ENCODE peak calls at places on chromosomes 3 and 15, in five cellular contexts. N, C, V, A and W are unnamed samples.
A peak's percentile ranks its signal among the peaks of the same experiment; 100 is the strongest.

GRCh38 chr15:40743466-40743865 is 11.6 kb downstream of the RMDN3 start:
- DNase-seq in A (no peak), N (no peak), C (no peak), V (no peak), W (no peak)

GRCh38 chr3:161104561-161105551 is at the start of gene B3GALNT1:
- DNase-seq in V (peak; percentile 50), A (no peak), N (peak; percentile 84), C (peak; percentile 81), W (peak; percentile 75)

GRCh38 chr3:45647148-45647619 is 42.0 kb upstream of the SACM1L start:
- DNase-seq in V (peak; percentile 94), C (peak; percentile 91), A (no peak), N (no peak), W (no peak)

GRCh38 chr3:63324621-63325020 is 46.5 kb downstream of the SYNPR start:
- DNase-seq in A (no peak), V (no peak), N (no peak), C (no peak), W (no peak)

GRCh38 chr15:90412356-90413194 is 24.5 kb downstream of the IQGAP1 start:
- DNase-seq in C (peak; percentile 74), A (peak; percentile 84), V (peak; percentile 67), N (peak; percentile 92), W (no peak)

GRCh38 chr3:47578691-47579632 is at the start of gene CSPG5:
- DNase-seq in A (no peak), N (no peak), C (peak; percentile 60), V (no peak), W (peak; percentile 85)

GRCh38 chr3:155702745-155703581 is 41.9 kb downstream of the PLCH1 start:
- DNase-seq in C (no peak), V (no peak), A (no peak), N (no peak), W (no peak)

GRCh38 chr3:148126962-148127361 is 570.7 kb upstream of the AGTR1 start:
- DNase-seq in V (no peak), N (no peak), C (no peak), A (no peak), W (no peak)

GRCh38 chr3:157251685-157252084 is 91.7 kb upstream of the CCNL1 start:
- DNase-seq in V (no peak), C (no peak), A (no peak), N (no peak), W (no peak)

DNA sequence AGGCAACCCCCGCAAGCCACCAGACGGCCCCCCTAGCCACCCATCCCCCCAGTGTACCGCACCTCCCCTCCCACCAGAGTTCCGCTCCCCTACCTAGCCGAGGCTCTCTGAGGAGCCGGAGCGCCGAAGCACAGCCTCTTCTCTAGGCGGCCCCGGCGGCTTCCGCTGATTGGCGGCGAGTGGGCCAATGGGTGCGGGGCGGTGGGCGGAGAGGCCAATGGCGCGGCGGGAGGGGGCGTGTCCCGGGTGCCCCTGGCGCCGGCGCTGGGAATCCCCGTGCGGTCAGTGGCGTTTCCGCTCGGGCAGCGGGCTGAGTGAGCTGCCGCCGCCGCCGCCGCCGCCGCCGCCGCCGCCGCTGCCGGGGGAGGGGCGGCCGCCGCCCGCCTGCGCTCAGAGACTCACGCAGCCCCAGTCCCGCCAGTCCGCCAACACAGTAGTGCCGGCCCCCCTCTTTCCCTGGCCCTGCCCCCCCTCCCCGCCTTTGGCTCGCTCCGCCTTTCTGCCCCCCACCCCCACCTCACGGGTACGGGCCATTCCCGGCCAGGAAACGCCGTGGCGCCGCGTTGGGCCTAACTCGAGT is at the start of gene SETD5:
- DNase-seq in V (peak; percentile 94), C (peak; percentile 99), N (peak; percentile 98), A (peak; percentile 85), W (peak; percentile 99)
- H3K4me1 ChIP-seq in V (peaks cover 4% of the 10 kb centered on the region), C (peaks cover 59% of the 10 kb centered on the region), N (peaks cover 7% of the 10 kb centered on the region), A (peaks cover 31% of the 10 kb centered on the region), W (peaks cover 41% of the 10 kb centered on the region)

GRCh38 chr15:75790631-75791336 is 52.5 kb upstream of the UBE2Q2 start:
- DNase-seq in A (no peak), C (no peak), V (no peak), N (no peak), W (no peak)
- H3K9ac ChIP-seq in A (no peak overlapping the region), C (no peak overlapping the region), V (no peak overlapping the region), N (no peak overlapping the region), W (no peak overlapping the region)

GRCh38 chr3:14858105-14858504 is 39.3 kb downstream of the FGD5 start:
- DNase-seq in V (no peak), C (no peak), N (no peak), A (no peak), W (no peak)
- H3K4me1 ChIP-seq in V (no peaks in the 10 kb centered on the region), C (peaks cover 3% of the 10 kb centered on the region), N (no peaks in the 10 kb centered on the region), A (no peaks in the 10 kb centered on the region), W (no peaks in the 10 kb centered on the region)

GRCh38 chr3:50487181-50487580 is 16.3 kb downstream of the CACNA2D2 start:
- DNase-seq in A (no peak), C (no peak), V (no peak), N (no peak), W (no peak)

GRCh38 chr3:50493086-50493485 is 10.3 kb downstream of the CACNA2D2 start:
- DNase-seq in V (no peak), C (no peak), A (no peak), N (no peak), W (no peak)

GRCh38 chr3:50493623-50494022 is 9.8 kb downstream of the CACNA2D2 start:
- DNase-seq in N (no peak), V (no peak), A (no peak), C (no peak), W (no peak)

GRCh38 chr3:50491023-50491422 is 12.4 kb downstream of the CACNA2D2 start:
- DNase-seq in C (no peak), A (no peak), N (no peak), V (no peak), W (no peak)

DNA sequence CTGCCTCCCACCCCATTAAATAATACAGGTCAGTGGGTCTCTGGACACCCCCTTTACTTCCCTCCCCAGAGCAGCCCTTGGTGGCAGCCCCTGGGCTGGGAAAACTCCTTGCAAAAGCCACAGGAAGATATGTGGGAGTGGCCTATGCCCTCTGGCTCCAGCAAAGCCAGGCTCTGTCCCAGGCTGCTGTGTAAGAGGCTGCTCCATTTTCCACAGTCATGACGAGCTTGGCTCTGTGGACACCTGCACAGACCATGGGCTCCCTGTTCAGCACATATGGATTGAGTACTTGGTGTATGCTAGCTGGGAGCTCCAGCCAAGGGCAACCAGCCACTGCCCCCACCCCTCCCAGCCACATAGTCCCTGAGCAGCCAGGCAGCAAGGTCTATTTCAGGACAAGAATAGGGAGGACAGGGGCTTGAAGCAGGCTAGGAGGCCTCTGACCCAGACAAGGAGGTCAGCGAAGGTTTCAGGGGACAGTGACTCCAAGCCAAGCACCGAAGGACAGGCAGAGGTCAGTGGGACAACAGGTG is 12.9 kb downstream of the CACNA2D2 start:
- DNase-seq in A (no peak), C (no peak), V (no peak), N (no peak), W (no peak)
- H3K9ac ChIP-seq in A (no peak overlapping the region), C (no peak overlapping the region), V (no peak overlapping the region), N (no peak overlapping the region), W (no peak overlapping the region)

DNA sequence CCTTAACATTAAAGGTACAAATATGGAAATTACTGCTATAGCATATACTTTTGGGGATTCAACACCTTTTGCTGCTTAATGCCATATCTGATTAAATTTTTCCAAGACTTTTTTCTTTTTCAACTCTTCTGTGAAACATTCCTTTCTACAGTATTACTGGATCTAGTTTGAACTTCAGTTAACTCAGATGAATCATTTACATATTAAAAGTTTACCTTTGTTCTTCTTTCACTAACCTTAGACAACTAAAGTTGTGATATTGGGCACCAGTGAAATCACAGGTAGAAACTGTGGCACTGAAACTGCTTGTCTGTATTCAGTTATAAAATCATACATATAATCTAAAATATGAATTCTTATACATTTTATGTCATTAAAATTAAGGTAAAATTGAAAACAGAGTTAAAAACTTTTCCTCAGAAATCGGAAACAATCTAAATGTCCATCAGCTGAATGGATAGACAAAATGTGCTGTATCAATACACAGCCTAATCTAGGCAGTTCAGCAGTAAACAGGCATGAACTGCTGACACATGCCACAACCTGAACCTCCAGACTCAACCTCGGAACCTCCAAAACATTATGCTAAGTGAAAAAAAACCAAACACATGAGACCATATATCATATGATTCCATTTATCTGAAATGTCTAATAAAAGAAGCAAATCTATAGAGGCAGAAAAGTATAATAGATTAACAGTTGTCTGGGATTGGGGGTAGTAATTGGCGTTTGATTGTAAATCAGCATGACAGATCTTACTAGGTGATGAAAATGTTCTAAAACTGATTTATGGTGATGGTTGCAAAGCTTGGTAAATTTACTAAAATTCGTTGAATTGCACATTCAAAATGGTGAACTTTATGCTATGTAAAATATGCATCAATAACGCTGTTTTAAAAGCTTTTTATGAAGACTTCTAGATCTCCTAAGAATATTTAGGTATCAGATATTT is 50.0 kb downstream of the PPARG start:
- DNase-seq in V (no peak), C (no peak), A (no peak), N (no peak), W (no peak)
- H3K4me1 ChIP-seq in V (peaks cover 2% of the 10 kb centered on the region), C (peaks cover 40% of the 10 kb centered on the region), A (peaks cover 15% of the 10 kb centered on the region), N (no peaks in the 10 kb centered on the region), W (no peaks in the 10 kb centered on the region)

GRCh38 chr15:65066001-65066634 is 1.7 kb downstream of the RASL12 start:
- DNase-seq in C (no peak), N (peak; percentile 75), V (peak; percentile 36), A (no peak), W (peak; percentile 30)

GRCh38 chr15:65068436-65068835 is 645 bp upstream of the RASL12 start:
- DNase-seq in A (no peak), N (no peak), V (no peak), C (peak; percentile 30), W (no peak)

GRCh38 chr15:65067645-65068416 is at the start of gene RASL12:
- DNase-seq in A (no peak), C (no peak), V (no peak), N (peak; percentile 70), W (peak; percentile 78)

GRCh38 chr15:65067334-65067644 is 502 bp downstream of the RASL12 start:
- DNase-seq in C (no peak), A (no peak), V (no peak), N (no peak), W (no peak)

DNA sequence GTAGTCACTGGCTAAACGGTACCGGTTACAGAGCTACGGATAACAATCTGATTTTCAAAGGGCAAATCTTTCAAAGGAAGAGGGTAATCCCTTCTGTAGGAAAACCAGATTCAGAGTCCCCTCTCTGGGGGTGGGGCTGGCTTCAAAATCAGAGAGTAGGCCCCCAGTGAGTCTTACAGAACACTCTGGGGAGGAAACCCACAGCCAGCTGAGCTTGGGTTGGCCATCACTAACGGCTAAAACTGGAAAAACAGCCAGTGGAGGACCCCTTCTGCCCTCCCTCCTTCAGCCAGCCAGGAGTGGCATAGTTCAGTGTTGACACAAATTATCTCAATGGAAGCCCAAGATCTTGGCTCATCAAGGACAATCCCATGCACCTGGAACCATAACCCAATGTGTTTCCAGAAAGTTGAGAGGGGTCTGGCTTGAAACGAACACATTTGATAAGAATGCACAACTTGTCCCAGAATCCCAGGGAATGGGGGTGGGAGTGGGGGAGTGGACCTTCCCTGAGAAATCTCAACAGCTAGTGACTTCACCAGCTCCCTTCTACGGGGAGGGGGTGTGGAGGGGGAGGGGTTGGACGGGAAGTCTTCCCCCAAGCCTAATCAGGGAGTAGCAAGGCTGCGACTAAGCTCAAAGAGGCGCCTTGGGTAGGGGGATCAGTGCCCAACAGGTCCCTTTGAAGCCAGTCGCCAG is 1.0 kb downstream of the RASL12 start:
- DNase-seq in V (no peak), N (peak; percentile 89), A (no peak), C (no peak), W (peak; percentile 45)
- H3K9ac ChIP-seq in V (no peak overlapping the region), N (peak overlapping the region; percentile 86), A (no peak overlapping the region), C (no peak overlapping the region), W (no peak overlapping the region)